ENCODE peak calls at places on chromosomes 5 and 9, in five cellular contexts. One of them, this sample, is unnamed.

GRCh38 chr5:171509467-171509866 is 90.0 kb downstream of the FGF18 start:
- DNase-seq in mesenchymal stem cell: no peak
- DNase-seq in H1: no peak
- DNase-seq in neuronal stem cell: no peak
- DNase-seq in trophoblast cell: no peak
- DNase-seq in this sample: no peak

GRCh38 chr5:16455670-16456069 is 9.9 kb downstream of the ZNF622 start:
- DNase-seq in mesenchymal stem cell: no peak
- DNase-seq in H1: no peak
- DNase-seq in neuronal stem cell: no peak
- DNase-seq in trophoblast cell: peak; percentile 21
- DNase-seq in this sample: no peak

GRCh38 chr5:172437445-172438303 is 16.7 kb downstream of the SH3PXD2B start:
- DNase-seq in mesenchymal stem cell: peak; percentile 94
- DNase-seq in H1: no peak
- DNase-seq in neuronal stem cell: no peak
- DNase-seq in trophoblast cell: peak; percentile 52
- DNase-seq in this sample: no peak

GRCh38 chr5:16453609-16454008 is 12.0 kb downstream of the ZNF622 start:
- DNase-seq in mesenchymal stem cell: no peak
- DNase-seq in H1: no peak
- DNase-seq in neuronal stem cell: no peak
- DNase-seq in trophoblast cell: no peak
- DNase-seq in this sample: no peak

GRCh38 chr9:31996331-31996730 is 388.1 kb upstream of the ACO1 start:
- DNase-seq in mesenchymal stem cell: no peak
- DNase-seq in H1: no peak
- DNase-seq in neuronal stem cell: no peak
- DNase-seq in trophoblast cell: no peak
- DNase-seq in this sample: no peak

GRCh38 chr5:132498152-132498551 is 7.6 kb upstream of the IRF1 start:
- DNase-seq in mesenchymal stem cell: peak; percentile 93
- DNase-seq in H1: peak; percentile 38
- DNase-seq in neuronal stem cell: no peak
- DNase-seq in trophoblast cell: peak; percentile 62
- DNase-seq in this sample: no peak

GRCh38 chr9:126331964-126332748 is 5.5 kb downstream of the MVB12B start:
- DNase-seq in mesenchymal stem cell: no peak
- DNase-seq in H1: peak; percentile 38
- DNase-seq in neuronal stem cell: no peak
- DNase-seq in trophoblast cell: no peak
- DNase-seq in this sample: no peak

GRCh38 chr5:91151947-91152346 is 231.2 kb downstream of the ARRDC3 start:
- DNase-seq in mesenchymal stem cell: peak; percentile 88
- DNase-seq in H1: no peak
- DNase-seq in neuronal stem cell: no peak
- DNase-seq in trophoblast cell: peak; percentile 64
- DNase-seq in this sample: no peak

GRCh38 chr5:33939863-33940262 is 3.7 kb downstream of the RXFP3 start:
- DNase-seq in mesenchymal stem cell: peak; percentile 36
- DNase-seq in H1: no peak
- DNase-seq in neuronal stem cell: no peak
- DNase-seq in trophoblast cell: no peak
- DNase-seq in this sample: no peak

GRCh38 chr9:136255166-136255538 is 9.5 kb upstream of the QSOX2 start:
- DNase-seq in mesenchymal stem cell: peak; percentile 21
- DNase-seq in H1: no peak
- DNase-seq in neuronal stem cell: no peak
- DNase-seq in trophoblast cell: no peak
- DNase-seq in this sample: no peak

GRCh38 chr5:177234761-177235315 is 68.7 kb downstream of the RAB24 start:
- DNase-seq in mesenchymal stem cell: peak; percentile 22
- DNase-seq in H1: no peak
- DNase-seq in neuronal stem cell: no peak
- DNase-seq in trophoblast cell: peak; percentile 38
- DNase-seq in this sample: no peak

GRCh38 chr9:14216612-14217194 is 97.2 kb downstream of the NFIB start:
- DNase-seq in mesenchymal stem cell: no peak
- DNase-seq in H1: no peak
- DNase-seq in neuronal stem cell: no peak
- DNase-seq in trophoblast cell: no peak
- DNase-seq in this sample: no peak

GRCh38 chr5:32283061-32283460 is 29.7 kb downstream of the MTMR12 start:
- DNase-seq in mesenchymal stem cell: no peak
- DNase-seq in H1: no peak
- DNase-seq in neuronal stem cell: no peak
- DNase-seq in trophoblast cell: no peak
- DNase-seq in this sample: no peak

GRCh38 chr9:98541684-98542230 is 167.0 kb downstream of the GABBR2 start:
- DNase-seq in mesenchymal stem cell: no peak
- DNase-seq in H1: no peak
- DNase-seq in neuronal stem cell: no peak
- DNase-seq in trophoblast cell: peak; percentile 72
- DNase-seq in this sample: no peak

GRCh38 chr9:96206156-96206751 is 95.7 kb downstream of the HSD17B3 start:
- DNase-seq in mesenchymal stem cell: no peak
- DNase-seq in H1: no peak
- DNase-seq in neuronal stem cell: no peak
- DNase-seq in trophoblast cell: no peak
- DNase-seq in this sample: no peak

GRCh38 chr9:127892831-127893230 is 6.6 kb downstream of the ST6GALNAC6 start:
- DNase-seq in mesenchymal stem cell: no peak
- DNase-seq in H1: no peak
- DNase-seq in neuronal stem cell: no peak
- DNase-seq in trophoblast cell: no peak
- DNase-seq in this sample: no peak

GRCh38 chr5:51882647-51883046 is 499.4 kb downstream of the ISL1 start:
- DNase-seq in mesenchymal stem cell: peak; percentile 30
- DNase-seq in H1: no peak
- DNase-seq in neuronal stem cell: no peak
- DNase-seq in trophoblast cell: no peak
- DNase-seq in this sample: no peak

GRCh38 chr9:129404621-129405020 is 216.3 kb downstream of the C9orf50 start:
- DNase-seq in mesenchymal stem cell: no peak
- DNase-seq in H1: no peak
- DNase-seq in neuronal stem cell: no peak
- DNase-seq in trophoblast cell: no peak
- DNase-seq in this sample: no peak

GRCh38 chr9:14863402-14863801 is 46.8 kb downstream of the FREM1 start:
- DNase-seq in mesenchymal stem cell: no peak
- DNase-seq in H1: no peak
- DNase-seq in neuronal stem cell: no peak
- DNase-seq in trophoblast cell: no peak
- DNase-seq in this sample: no peak

GRCh38 chr9:133641396-133641655 is 5.2 kb downstream of the DBH start:
- DNase-seq in mesenchymal stem cell: no peak
- DNase-seq in H1: no peak
- DNase-seq in neuronal stem cell: no peak
- DNase-seq in trophoblast cell: no peak
- DNase-seq in this sample: no peak

GRCh38 chr9:69104830-69105527 is 69.1 kb upstream of the TJP2 start:
- DNase-seq in mesenchymal stem cell: no peak
- DNase-seq in H1: peak; percentile 62
- DNase-seq in neuronal stem cell: no peak
- DNase-seq in trophoblast cell: peak; percentile 87
- DNase-seq in this sample: peak; percentile 93

GRCh38 chr5:14108170-14108996 is 34.8 kb upstream of the TRIO start:
- DNase-seq in mesenchymal stem cell: peak; percentile 86
- DNase-seq in H1: peak; percentile 65
- DNase-seq in neuronal stem cell: peak; percentile 43
- DNase-seq in trophoblast cell: peak; percentile 85
- DNase-seq in this sample: peak; percentile 71

GRCh38 chr9:74556685-74557084 is 59.5 kb downstream of the RORB start:
- DNase-seq in mesenchymal stem cell: no peak
- DNase-seq in H1: no peak
- DNase-seq in neuronal stem cell: no peak
- DNase-seq in trophoblast cell: no peak
- DNase-seq in this sample: no peak

GRCh38 chr9:93665128-93665565 is 88.8 kb downstream of the PHF2 start:
- DNase-seq in mesenchymal stem cell: no peak
- DNase-seq in H1: no peak
- DNase-seq in neuronal stem cell: no peak
- DNase-seq in trophoblast cell: no peak
- DNase-seq in this sample: no peak

GRCh38 chr5:74465724-74466123 is 174.8 kb downstream of the ENC1 start:
- DNase-seq in mesenchymal stem cell: no peak
- DNase-seq in H1: no peak
- DNase-seq in neuronal stem cell: no peak
- DNase-seq in trophoblast cell: no peak
- DNase-seq in this sample: no peak

GRCh38 chr9:107667700-107668099 is 178.1 kb upstream of the KLF4 start:
- DNase-seq in mesenchymal stem cell: no peak
- DNase-seq in H1: no peak
- DNase-seq in neuronal stem cell: no peak
- DNase-seq in trophoblast cell: no peak
- DNase-seq in this sample: no peak

GRCh38 chr5:171092194-171092593 is 216.9 kb upstream of the TLX3 start:
- DNase-seq in mesenchymal stem cell: peak; percentile 54
- DNase-seq in H1: no peak
- DNase-seq in neuronal stem cell: no peak
- DNase-seq in trophoblast cell: peak; percentile 59
- DNase-seq in this sample: no peak

GRCh38 chr5:55241756-55242155 is 8.3 kb upstream of the CCNO start:
- DNase-seq in mesenchymal stem cell: no peak
- DNase-seq in H1: no peak
- DNase-seq in neuronal stem cell: no peak
- DNase-seq in trophoblast cell: no peak
- DNase-seq in this sample: no peak

GRCh38 chr5:154642499-154643245 is 112.5 kb upstream of the LARP1 start:
- DNase-seq in mesenchymal stem cell: peak; percentile 30
- DNase-seq in H1: no peak
- DNase-seq in neuronal stem cell: no peak
- DNase-seq in trophoblast cell: peak; percentile 24
- DNase-seq in this sample: no peak

GRCh38 chr5:1446602-1447343 is 1.5 kb upstream of the SLC6A3 start:
- DNase-seq in mesenchymal stem cell: no peak
- DNase-seq in H1: no peak
- DNase-seq in neuronal stem cell: no peak
- DNase-seq in trophoblast cell: no peak
- DNase-seq in this sample: no peak

GRCh38 chr9:116020146-116020545 is 133.4 kb upstream of the PAPPA start:
- DNase-seq in mesenchymal stem cell: peak; percentile 57
- DNase-seq in H1: no peak
- DNase-seq in neuronal stem cell: no peak
- DNase-seq in trophoblast cell: no peak
- DNase-seq in this sample: no peak

GRCh38 chr5:179345429-179346321 is at the start of gene ADAMTS2:
- DNase-seq in mesenchymal stem cell: peak; percentile 74
- DNase-seq in H1: peak; percentile 72
- DNase-seq in neuronal stem cell: peak; percentile 57
- DNase-seq in trophoblast cell: peak; percentile 33
- DNase-seq in this sample: peak; percentile 72

GRCh38 chr9:20694248-20694647 is 10.2 kb downstream of the FOCAD start:
- DNase-seq in mesenchymal stem cell: no peak
- DNase-seq in H1: no peak
- DNase-seq in neuronal stem cell: no peak
- DNase-seq in trophoblast cell: no peak
- DNase-seq in this sample: no peak

GRCh38 chr9:78363221-78363620 is 66.3 kb downstream of the PSAT1 start:
- DNase-seq in mesenchymal stem cell: no peak
- DNase-seq in H1: no peak
- DNase-seq in neuronal stem cell: no peak
- DNase-seq in trophoblast cell: no peak
- DNase-seq in this sample: no peak

GRCh38 chr9:79473704-79474103 is 98.1 kb upstream of the TLE4 start:
- DNase-seq in mesenchymal stem cell: no peak
- DNase-seq in H1: no peak
- DNase-seq in neuronal stem cell: no peak
- DNase-seq in trophoblast cell: no peak
- DNase-seq in this sample: no peak

GRCh38 chr5:77046416-77047073 is 16.3 kb downstream of the AGGF1 start:
- DNase-seq in mesenchymal stem cell: no peak
- DNase-seq in H1: no peak
- DNase-seq in neuronal stem cell: no peak
- DNase-seq in trophoblast cell: no peak
- DNase-seq in this sample: no peak
- H2BK12ac ChIP-seq in mesenchymal stem cell: no peak overlapping the region
- H2BK12ac ChIP-seq in H1: no peak overlapping the region
- H2BK12ac ChIP-seq in neuronal stem cell: no peak overlapping the region
- H2BK12ac ChIP-seq in trophoblast cell: no peak overlapping the region
- H2BK12ac ChIP-seq in this sample: no peak overlapping the region

DNA sequence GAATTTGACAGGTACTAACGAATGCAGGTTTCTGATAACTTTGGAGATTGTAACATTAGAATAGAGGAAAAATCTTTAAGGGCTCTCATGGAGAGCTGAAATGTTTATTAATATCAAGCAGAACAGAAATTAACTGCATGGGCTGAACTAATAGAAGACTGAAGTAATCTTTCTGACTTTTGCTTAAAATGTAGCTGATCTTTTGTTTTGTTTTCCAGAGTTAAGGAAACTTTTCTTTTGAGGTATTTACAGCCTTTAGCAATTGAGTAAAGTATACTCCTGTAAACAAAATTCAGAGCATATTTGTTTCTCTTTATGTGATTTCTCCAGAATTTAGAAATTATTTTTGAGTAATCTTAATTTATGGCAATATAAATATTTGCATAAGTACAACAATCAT is 43.9 kb downstream of the SHC3 start:
- DNase-seq in mesenchymal stem cell: no peak
- DNase-seq in H1: no peak
- DNase-seq in neuronal stem cell: no peak
- DNase-seq in trophoblast cell: no peak
- DNase-seq in this sample: no peak
- H2BK12ac ChIP-seq in mesenchymal stem cell: no peak overlapping the region
- H2BK12ac ChIP-seq in H1: no peak overlapping the region
- H2BK12ac ChIP-seq in neuronal stem cell: no peak overlapping the region
- H2BK12ac ChIP-seq in trophoblast cell: no peak overlapping the region
- H2BK12ac ChIP-seq in this sample: no peak overlapping the region

DNA sequence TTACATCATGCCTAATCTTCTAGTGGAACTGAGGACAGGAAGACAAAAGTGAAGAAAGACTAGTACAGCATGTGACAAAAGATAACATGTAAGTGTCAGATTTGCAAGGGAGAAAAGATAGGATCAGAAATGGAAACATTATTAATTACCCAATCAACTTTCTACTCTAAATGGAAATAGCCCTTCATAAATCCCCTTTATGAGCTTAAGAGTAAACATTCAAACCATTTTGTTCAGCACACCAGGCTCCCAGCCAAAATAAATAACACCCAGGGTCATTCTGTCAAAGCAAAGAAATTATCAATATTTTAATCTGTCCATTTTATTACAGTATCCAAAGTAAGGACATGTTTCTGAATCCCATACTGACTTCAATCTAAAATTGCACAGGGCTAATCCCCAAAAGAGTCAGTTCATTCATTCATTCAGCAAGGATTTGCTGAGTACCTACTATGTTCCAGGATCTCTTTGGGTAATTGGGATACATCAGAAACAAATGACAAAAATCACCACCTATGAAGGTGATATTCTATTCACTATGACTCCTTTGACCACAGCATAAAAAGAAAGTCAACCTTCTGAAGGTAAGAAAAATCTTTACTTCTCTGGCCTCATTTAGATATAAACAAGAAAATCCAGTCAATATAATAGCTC is 5.3 kb downstream of the PRELID2 start:
- DNase-seq in mesenchymal stem cell: no peak
- DNase-seq in H1: no peak
- DNase-seq in neuronal stem cell: no peak
- DNase-seq in trophoblast cell: no peak
- DNase-seq in this sample: no peak
- H2BK12ac ChIP-seq in mesenchymal stem cell: no peak overlapping the region
- H2BK12ac ChIP-seq in H1: no peak overlapping the region
- H2BK12ac ChIP-seq in neuronal stem cell: no peak overlapping the region
- H2BK12ac ChIP-seq in trophoblast cell: no peak overlapping the region
- H2BK12ac ChIP-seq in this sample: no peak overlapping the region

GRCh38 chr9:81989700-81990099 is 1.1 kb downstream of the SPATA31D1 start:
- DNase-seq in mesenchymal stem cell: no peak
- DNase-seq in H1: no peak
- DNase-seq in neuronal stem cell: no peak
- DNase-seq in trophoblast cell: no peak
- DNase-seq in this sample: no peak
- H2BK12ac ChIP-seq in mesenchymal stem cell: no peak overlapping the region
- H2BK12ac ChIP-seq in H1: no peak overlapping the region
- H2BK12ac ChIP-seq in neuronal stem cell: no peak overlapping the region
- H2BK12ac ChIP-seq in trophoblast cell: no peak overlapping the region
- H2BK12ac ChIP-seq in this sample: no peak overlapping the region